ENCODE peak calls at places on chromosomes 3 and 15, in five cellular contexts. L is K562, G is HCT116, A is SK-N-SH, H is HepG2. O is an unnamed sample.

GRCh38 chr15:100861511-100861991 is 18.1 kb upstream of the ALDH1A3 start:
- DNase-seq in L (no peak), G (no peak), A (no peak), H (no peak), O (no peak)

GRCh38 chr15:98596885-98597343 is 51.4 kb upstream of the IGF1R start:
- DNase-seq in L (no peak), G (no peak), A (no peak), H (no peak), O (no peak)

GRCh38 chr3:159486580-159486979 is 502.1 kb upstream of the IL12A start:
- DNase-seq in L (no peak), G (peak; percentile 22), A (no peak), H (peak; percentile 2), O (no peak)

GRCh38 chr15:98668566-98669308 is 20.4 kb downstream of the IGF1R start:
- DNase-seq in L (no peak), G (peak; percentile 28), A (no peak), H (no peak), O (peak; percentile 38)

GRCh38 chr15:42803436-42803835 is 66.5 kb upstream of the CDAN1 start:
- DNase-seq in L (no peak), G (no peak), A (no peak), H (no peak), O (no peak)

GRCh38 chr3:159253860-159254259 is 452.0 kb downstream of the MFSD1 start:
- DNase-seq in L (no peak), G (no peak), A (no peak), H (no peak), O (no peak)

GRCh38 chr3:59313365-59313764 is 263.5 kb upstream of the CFAP20DC start:
- DNase-seq in L (peak; percentile 6), G (peak; percentile 28), A (peak; percentile 27), H (peak; percentile 7), O (no peak)

GRCh38 chr3:171213907-171214306 is 187.4 kb upstream of the SLC2A2 start:
- DNase-seq in L (no peak), G (no peak), A (no peak), H (no peak), O (no peak)

GRCh38 chr3:129934234-129935123 is 40.0 kb upstream of the TRH start:
- DNase-seq in L (peak; percentile 59), G (peak; percentile 12), A (peak; percentile 77), H (peak; percentile 23), O (no peak)

GRCh38 chr3:16513141-16514020 is at the start of gene RFTN1:
- DNase-seq in L (no peak), G (no peak), A (peak; percentile 73), H (no peak), O (no peak)

GRCh38 chr15:94383706-94384105 is 152.3 kb downstream of the MCTP2 start:
- DNase-seq in L (no peak), G (no peak), A (no peak), H (no peak), O (no peak)

GRCh38 chr3:40920041-40920440 is 279.3 kb upstream of the CTNNB1 start:
- DNase-seq in L (no peak), G (no peak), A (no peak), H (no peak), O (peak; percentile 19)

GRCh38 chr3:45931476-45931875 is 11.8 kb upstream of the CXCR6 start:
- DNase-seq in L (no peak), G (no peak), A (no peak), H (no peak), O (no peak)
- TF ChIP-seq YY1 in L (no peak), G (no peak), A (no peak), H (no peak), O (no peak)

GRCh38 chr15:76994971-76995945 is at the start of gene PSTPIP1:
- DNase-seq in L (no peak), G (no peak), A (peak; percentile 87), H (no peak), O (no peak)
- TF ChIP-seq MAX in L (no peak), G (no peak), A (no peak), H (no peak), O (no peak)

GRCh38 chr3:103810167-103810566 is 1375.4 kb downstream of the ZPLD1 start:
- DNase-seq in L (no peak), G (no peak), A (no peak), H (no peak), O (no peak)
- TF ChIP-seq YY1 in L (no peak), G (no peak), A (no peak), H (no peak), O (no peak)

DNA sequence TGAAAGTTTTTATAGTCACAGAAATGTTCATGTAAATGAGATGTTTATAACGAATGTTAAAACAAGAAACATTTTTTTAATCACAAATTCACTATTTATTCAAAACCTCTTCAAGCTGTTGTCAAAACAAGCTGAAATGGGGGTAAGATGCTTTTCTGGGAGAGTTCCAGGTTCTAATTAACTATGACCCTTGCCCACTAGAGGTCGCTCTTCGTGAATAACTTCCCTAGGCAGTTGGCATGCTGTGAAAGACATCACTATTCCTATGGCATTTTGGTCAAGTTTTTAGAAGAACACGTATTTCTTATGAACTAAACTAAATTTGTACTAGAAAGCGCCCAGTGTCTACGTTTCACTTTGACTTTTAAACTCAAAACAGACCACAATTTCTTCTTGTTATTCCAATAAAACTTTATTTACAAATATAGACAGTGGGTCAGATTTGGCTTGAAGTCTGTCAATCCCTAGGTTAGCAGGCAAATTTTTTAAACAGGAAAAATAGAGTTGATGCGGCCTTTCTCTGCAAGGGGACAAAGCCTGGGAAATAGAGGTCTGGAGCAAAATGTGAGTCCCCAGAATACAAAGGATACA is 62.8 kb upstream of the CMTM8 start:
- DNase-seq in L (peak; percentile 77), G (peak; percentile 74), A (peak; percentile 62), H (peak; percentile 60), O (no peak)
- TF ChIP-seq MAX in L (no peak), G (no peak), A (no peak), H (no peak), O (no peak)

DNA sequence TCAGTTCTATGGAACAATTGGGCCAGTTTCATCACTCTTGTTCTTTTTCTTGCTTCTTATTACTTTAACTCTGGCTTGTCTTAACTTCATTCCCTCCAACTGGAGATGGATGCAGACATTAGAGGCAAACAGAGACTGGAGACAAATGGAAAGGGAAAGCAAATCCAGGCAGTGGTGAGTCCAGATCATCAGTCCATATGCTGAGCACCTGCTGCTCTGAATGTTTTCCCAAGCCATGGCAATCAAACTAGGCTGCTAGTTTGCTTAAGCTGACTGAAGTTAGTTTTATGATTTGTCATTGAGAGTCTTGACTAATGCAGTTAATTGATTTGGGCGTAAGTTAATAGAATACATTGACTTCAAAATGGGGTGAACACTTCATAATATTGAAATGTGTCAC is 41.0 kb upstream of the TBC1D5 start:
- DNase-seq in L (no peak), G (no peak), A (no peak), H (no peak), O (no peak)
- TF ChIP-seq YY1 in L (no peak), G (no peak), A (no peak), H (no peak), O (no peak)

GRCh38 chr3:177687291-177687690 is 490.0 kb upstream of the TBL1XR1 start:
- DNase-seq in L (no peak), G (no peak), A (no peak), H (no peak), O (no peak)
- TF ChIP-seq MAX in L (no peak), G (no peak), A (no peak), H (no peak), O (no peak)

GRCh38 chr15:68275165-68275746 is 2.3 kb upstream of the FEM1B start:
- DNase-seq in L (no peak), G (no peak), A (no peak), H (peak; percentile 68), O (no peak)
- TF ChIP-seq YY1 in L (no peak), G (no peak), A (no peak), H (no peak), O (no peak)

O was measured in GM12878.